ENCODE peak calls at places on chromosomes 16 and 17, in four cellular contexts. C is HepG2, N is Panc1, Q is K562. B is an unnamed sample.

GRCh38 chr17:74759243-74759801 is 10.9 kb downstream of the NHERF1 start:
- DNase-seq in C (no peak), Q (no peak), N (no peak), B (no peak)

GRCh38 chr17:17750881-17751280 is 69.6 kb downstream of the RAI1 start:
- DNase-seq in C (no peak), Q (no peak), N (no peak), B (no peak)

GRCh38 chr17:12256380-12256995 is 235.8 kb downstream of the MAP2K4 start:
- DNase-seq in C (peak; percentile 35), Q (peak; percentile 32), N (peak; percentile 32), B (peak; percentile 37)

GRCh38 chr17:45411348-45412105 is 21.1 kb downstream of the ARHGAP27 start:
- DNase-seq in N (no peak), C (no peak), Q (no peak), B (no peak)

GRCh38 chr16:79980650-79981521 is 380.3 kb upstream of the MAF start:
- DNase-seq in N (no peak), C (no peak), Q (no peak), B (no peak)

GRCh38 chr16:13453325-13453724 is 466.6 kb upstream of the ERCC4 start:
- DNase-seq in Q (no peak), C (no peak), N (no peak), B (no peak)

GRCh38 chr16:90081606-90081970 is 4.5 kb upstream of the PRDM7 start:
- DNase-seq in N (no peak), Q (no peak), C (no peak), B (no peak)

GRCh38 chr16:84090212-84090611 is 26.5 kb downstream of the MBTPS1 start:
- DNase-seq in Q (no peak), C (no peak), N (no peak), B (no peak)

GRCh38 chr17:79212150-79213087 is 137.8 kb downstream of the ENGASE start:
- DNase-seq in C (no peak), N (no peak), Q (no peak), B (no peak)

GRCh38 chr17:79207957-79208356 is 133.3 kb downstream of the ENGASE start:
- DNase-seq in N (no peak), Q (no peak), C (no peak), B (no peak)

GRCh38 chr17:79213305-79213704 is 138.7 kb downstream of the ENGASE start:
- DNase-seq in N (no peak), Q (no peak), C (no peak), B (no peak)

GRCh38 chr17:79214459-79214858 is 139.8 kb downstream of the ENGASE start:
- DNase-seq in N (no peak), Q (no peak), C (no peak), B (no peak)

DNA sequence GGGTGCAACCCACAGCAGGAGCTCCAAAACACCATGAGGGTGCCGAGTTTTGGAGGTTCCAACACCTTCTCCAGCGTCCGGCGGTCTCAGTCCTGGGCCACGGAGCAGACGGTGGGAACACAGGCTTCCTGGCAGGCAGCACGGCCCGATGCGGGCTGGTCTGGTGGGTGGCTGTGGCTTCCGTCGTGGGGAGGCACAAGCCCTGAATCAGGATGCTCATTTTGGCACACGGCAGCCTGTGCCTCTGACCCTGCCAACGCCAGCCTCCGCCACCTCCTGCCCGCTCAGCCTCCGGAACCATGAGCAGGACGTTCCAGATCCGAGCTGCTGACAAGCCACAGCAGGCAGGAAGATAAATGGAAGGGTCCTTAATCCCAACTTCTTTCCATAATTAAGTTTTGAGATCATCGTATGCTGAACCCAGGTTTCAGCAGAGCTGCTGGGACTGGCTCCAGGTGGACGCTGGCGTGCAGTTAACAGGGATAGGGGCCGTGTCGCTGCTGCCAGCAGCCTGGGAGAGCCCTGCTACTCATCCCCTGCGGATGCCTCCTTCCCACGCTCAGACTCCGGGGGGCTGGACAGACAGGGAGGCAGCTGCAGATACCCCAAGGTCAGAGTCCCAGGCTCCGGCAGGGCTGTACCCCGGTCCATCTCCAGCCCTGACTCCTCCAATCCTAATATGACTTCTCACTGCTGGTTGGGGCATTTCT is 136.6 kb downstream of the ENGASE start:
- DNase-seq in C (no peak), Q (no peak), N (no peak), B (no peak)
- TF ChIP-seq TCF7L2 in C (no peak), Q (no peak), N (no peak), B (no peak)

GRCh38 chr17:66420961-66421371 is 118.6 kb downstream of the PRKCA start:
- DNase-seq in Q (no peak), N (no peak), C (peak; percentile 55), B (no peak)
- H3K4me1 ChIP-seq in Q (no peaks in the 10 kb centered on the region), N (peaks cover 5% of the 10 kb centered on the region), C (peaks cover 55% of the 10 kb centered on the region), B (no peaks in the 10 kb centered on the region)

GRCh38 chr17:83067071-83067717 is 12.2 kb upstream of the METRNL start:
- DNase-seq in C (no peak), Q (no peak), N (no peak), B (no peak)
- TF ChIP-seq TCF7L2 in C (no peak), Q (no peak), N (no peak), B (no peak)

GRCh38 chr17:66965801-66966528 is 1.5 kb downstream of the CACNG4 start:
- DNase-seq in N (no peak), Q (no peak), C (no peak), B (no peak)
- H3K4me1 ChIP-seq in N (peaks cover 20% of the 10 kb centered on the region), Q (no peaks in the 10 kb centered on the region), C (peaks cover 8% of the 10 kb centered on the region), B (peaks cover 10% of the 10 kb centered on the region)

DNA sequence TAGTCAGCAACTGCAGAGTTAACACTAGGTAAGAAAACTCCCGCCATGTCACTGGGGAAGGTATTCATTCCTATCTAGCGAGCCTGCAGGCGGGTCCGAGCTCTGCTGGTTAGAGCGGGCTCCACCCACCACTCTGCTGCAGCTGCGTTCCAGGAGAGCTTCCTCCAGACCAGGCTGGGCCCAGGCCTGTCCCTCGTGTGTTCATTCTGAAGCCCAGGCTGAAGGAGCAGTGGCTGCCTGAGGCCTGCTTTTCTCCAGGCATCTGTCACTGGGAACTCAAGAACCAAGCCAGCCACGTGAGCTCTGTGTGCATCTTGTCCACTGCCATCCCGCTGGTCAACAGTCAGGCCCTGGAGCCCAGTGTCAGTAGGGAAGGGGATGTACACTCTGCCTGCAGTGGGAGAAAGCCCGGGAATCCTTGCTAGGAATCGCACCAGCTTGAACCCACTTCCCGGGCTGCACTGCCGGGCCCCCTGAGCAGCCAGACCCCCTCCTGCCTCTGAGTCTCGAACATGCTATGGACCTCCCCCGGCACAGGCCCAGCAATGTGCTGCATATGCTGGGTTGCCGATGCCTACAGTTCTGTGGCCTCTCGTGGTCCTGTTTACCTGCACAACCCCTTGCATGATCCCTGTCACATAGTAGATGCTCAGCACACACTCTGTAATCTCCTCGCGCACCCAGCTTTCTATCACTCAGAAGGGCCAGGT is 51.0 kb upstream of the ENPP7 start:
- DNase-seq in Q (no peak), C (no peak), N (no peak), B (no peak)
- TF ChIP-seq TCF7L2 in Q (no peak), C (no peak), N (no peak), B (no peak)

GRCh38 chr17:50062323-50063243 is 6.7 kb downstream of the ITGA3 start:
- DNase-seq in C (no peak), Q (no peak), N (no peak), B (peak; percentile 91)
- H3K4me1 ChIP-seq in C (peaks cover 20% of the 10 kb centered on the region), Q (no peaks in the 10 kb centered on the region), N (peaks cover 91% of the 10 kb centered on the region), B (peaks cover 98% of the 10 kb centered on the region)

DNA sequence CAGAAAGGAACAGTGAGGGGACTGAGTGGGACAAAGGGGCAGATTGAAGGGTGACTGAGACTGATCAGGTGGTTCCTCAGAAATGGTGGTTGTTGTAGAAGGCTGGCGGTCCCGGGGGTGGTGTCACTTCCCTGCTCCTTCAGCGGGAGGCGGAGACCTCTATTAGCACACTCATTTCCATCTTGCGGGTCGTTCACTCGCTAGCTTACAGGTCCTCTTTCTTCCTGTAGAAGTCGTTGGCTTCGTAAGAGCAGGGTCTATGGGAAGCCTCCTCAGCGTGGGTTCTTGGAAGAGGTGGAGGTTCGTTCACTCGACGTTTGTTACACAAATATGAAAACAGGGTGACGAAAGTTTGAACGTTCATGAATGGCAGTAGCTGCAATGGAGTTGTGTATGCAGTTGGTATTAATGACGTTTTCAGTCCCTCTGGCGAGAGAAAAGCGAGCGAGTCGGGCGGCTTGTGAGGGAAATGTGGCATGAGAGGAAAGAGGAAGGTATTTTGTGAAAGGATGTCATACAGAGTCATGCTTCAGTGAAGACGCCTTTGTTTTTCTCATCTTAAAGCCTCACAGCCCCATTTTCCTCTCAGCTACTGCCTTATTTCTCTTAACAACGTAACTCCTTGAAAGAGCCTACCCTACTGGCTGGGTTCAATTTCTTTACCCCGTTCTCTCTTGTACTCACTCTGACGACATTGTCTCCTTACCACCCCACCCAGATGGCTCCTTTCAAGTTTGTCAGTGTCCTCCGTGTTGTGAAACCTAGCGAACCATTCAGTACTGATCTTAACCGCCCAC is 667 bp downstream of the EFCAB13 start:
- DNase-seq in C (no peak), Q (peak; percentile 25), N (peak; percentile 30), B (no peak)
- TF ChIP-seq TCF7L2 in C (no peak), Q (no peak), N (no peak), B (no peak)

GRCh38 chr17:77282524-77283515 is 142.1 kb downstream of the SEC14L1 start:
- DNase-seq in Q (no peak), N (no peak), C (peak; percentile 65), B (no peak)
- H3K4me1 ChIP-seq in Q (peaks cover 39% of the 10 kb centered on the region), N (peaks cover 60% of the 10 kb centered on the region), C (peaks cover 63% of the 10 kb centered on the region), B (peaks cover 76% of the 10 kb centered on the region)

DNA sequence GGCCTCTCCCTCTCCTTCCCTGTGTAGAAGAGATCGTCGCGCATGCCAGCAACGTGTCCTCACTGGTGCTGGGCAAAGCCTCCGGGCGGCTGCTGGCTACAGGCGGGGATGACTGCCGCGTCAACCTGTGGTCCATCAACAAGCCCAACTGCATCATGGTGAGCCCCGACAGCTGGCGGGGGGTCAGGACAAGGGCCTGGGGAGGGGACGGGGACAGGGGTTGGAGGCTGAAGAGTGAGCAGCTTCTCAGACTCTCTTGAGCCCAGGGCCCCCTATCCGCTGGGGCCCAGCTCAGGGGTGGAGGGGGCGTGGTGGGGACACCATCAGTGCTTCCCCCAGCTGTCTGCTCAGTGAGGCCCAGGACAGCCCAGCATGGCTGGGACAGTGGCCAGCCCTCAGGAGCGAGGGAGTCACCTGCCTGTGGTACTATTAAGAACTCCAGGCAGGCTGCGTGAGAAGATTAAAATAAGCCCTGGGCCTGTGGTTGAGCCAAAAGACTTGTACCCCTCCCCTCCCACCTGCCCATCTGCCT is 6.2 kb downstream of the KATNB1 start:
- DNase-seq in Q (no peak), C (no peak), N (no peak), B (no peak)
- TF ChIP-seq TCF7L2 in Q (no peak), C (no peak), N (no peak), B (no peak)